ENCODE peak calls at places on chromosomes 4 and X, in four cellular contexts. P is pancreas, Q is heart right ventricle, L is AG04450. K is an unnamed sample.

GRCh38 chr4:153485374-153485773 is 19.2 kb downstream of the TMEM131L start:
- DNase-seq in P (no peak), Q (no peak), L (no peak), K (no peak)

GRCh38 chr4:8157496-8157895 is 1.1 kb downstream of the ABLIM2 start:
- DNase-seq in P (no peak), Q (peak), L (no peak), K (no peak)

GRCh38 chr4:173793937-173794510 is 264.0 kb upstream of the HAND2 start:
- DNase-seq in P (no peak), Q (no peak), L (peak), K (no peak)

GRCh38 chr4:172356002-172356401 is 542.8 kb downstream of the GALNTL6 start:
- DNase-seq in P (no peak), Q (no peak), L (no peak), K (peak)

GRCh38 chr4:3526456-3526855 is 5.8 kb downstream of the LRPAP1 start:
- DNase-seq in P (peak), Q (no peak), L (no peak), K (no peak)

GRCh38 chr4:76194325-76194724 is 19.3 kb downstream of the SCARB2 start:
- DNase-seq in P (no peak), Q (no peak), L (peak), K (no peak)

GRCh38 chr4:2413821-2414610 is 4.4 kb downstream of the ZFYVE28 start:
- DNase-seq in P (no peak), Q (no peak), L (no peak), K (no peak)

GRCh38 chrX:49106930-49107329 is 16.6 kb downstream of the GPKOW start:
- DNase-seq in P (no peak), Q (no peak), L (peak), K (peak)

GRCh38 chr4:78478523-78478922 is 73.0 kb upstream of the ANXA3 start:
- DNase-seq in P (no peak), Q (no peak), L (no peak), K (no peak)

GRCh38 chrX:68914337-68914989 is 85.6 kb downstream of the EFNB1 start:
- DNase-seq in P (no peak), Q (no peak), L (no peak), K (peak)

GRCh38 chr4:61201562-61202099 is 1.5 kb downstream of the ADGRL3 start:
- DNase-seq in P (no peak), Q (peak), L (no peak), K (no peak)

GRCh38 chrX:37302569-37302968 is 46.6 kb upstream of the PRRG1 start:
- DNase-seq in P (no peak), Q (no peak), L (no peak), K (peak)

GRCh38 chr4:145785391-145786008 is 105.6 kb downstream of the C4orf51 start:
- DNase-seq in P (no peak), Q (no peak), L (no peak), K (no peak)

GRCh38 chr4:20383283-20383682 is 131.6 kb downstream of the SLIT2 start:
- DNase-seq in P (no peak), Q (no peak), L (no peak), K (no peak)

GRCh38 chrX:5086388-5086787 is 1142.3 kb downstream of the NLGN4X start:
- DNase-seq in P (no peak), Q (no peak), L (no peak), K (no peak)

GRCh38 chr4:1260418-1261106 is 11.6 kb upstream of the CTBP1 start:
- DNase-seq in P (no peak), Q (no peak), L (no peak), K (no peak)

GRCh38 chr4:140082399-140082758 is 71.6 kb downstream of the MAML3 start:
- DNase-seq in P (no peak), Q (no peak), L (no peak), K (no peak)

GRCh38 chr4:58507079-58507478 is 1396.9 kb upstream of the IGFBP7 start:
- DNase-seq in P (no peak), Q (no peak), L (no peak), K (no peak)

GRCh38 chr4:56261027-56261426 is 126.3 kb downstream of the AASDH start:
- DNase-seq in P (no peak), Q (no peak), L (no peak), K (no peak)

GRCh38 chrX:71514367-71515038 is 18.4 kb upstream of the OGT start:
- DNase-seq in P (no peak), Q (no peak), L (no peak), K (no peak)

GRCh38 chr4:127957105-127957504 is 7.9 kb downstream of the MFSD8 start:
- DNase-seq in P (no peak), Q (no peak), L (no peak), K (no peak)

GRCh38 chrX:47697171-47697570 is 38.2 kb upstream of the UXT start:
- DNase-seq in P (no peak), Q (no peak), L (no peak), K (no peak)

GRCh38 chr4:158121203-158121586 is 51.6 kb downstream of the GASK1B start:
- DNase-seq in P (no peak), Q (peak), L (peak), K (peak)

GRCh38 chr4:98633159-98633558 is 25.3 kb downstream of the TSPAN5 start:
- DNase-seq in P (no peak), Q (no peak), L (no peak), K (no peak)

GRCh38 chr4:40547446-40548132 is 82.1 kb downstream of the RBM47 start:
- DNase-seq in P (no peak), Q (no peak), L (no peak), K (no peak)
- H3K27ac ChIP-seq in P (no peak), Q (no peak), L (no peak), K (no peak)

GRCh38 chr4:26402458-26402857 is 81.6 kb downstream of the RBPJ start:
- DNase-seq in P (no peak), Q (no peak), L (no peak), K (no peak)
- H3K27ac ChIP-seq in P (no peak), Q (no peak), L (no peak), K (no peak)

DNA sequence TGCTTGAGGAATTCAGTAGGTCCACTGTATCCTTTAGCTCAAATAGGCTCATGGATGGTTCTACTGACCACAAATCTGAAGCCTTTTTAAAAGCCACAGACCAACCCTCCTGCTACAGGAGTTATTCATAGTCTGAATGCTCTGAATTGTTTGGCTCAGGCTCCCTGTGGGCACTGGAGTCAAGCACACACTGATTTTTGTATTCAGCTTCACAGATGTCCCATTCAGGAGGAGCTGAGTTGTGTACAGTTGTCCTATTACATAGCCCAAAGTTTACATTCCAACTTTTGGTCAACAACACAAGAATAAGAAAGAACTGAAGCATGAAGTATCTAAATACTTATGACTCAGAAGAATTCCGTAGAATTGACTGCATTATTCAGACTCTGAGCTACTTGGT is 243.9 kb downstream of the UNC5C start:
- DNase-seq in P (no peak), Q (no peak), L (no peak), K (peak)
- H3K27ac ChIP-seq in P (no peak), Q (no peak), L (no peak), K (peak)

GRCh38 chrX:13721819-13722527 is 12.4 kb downstream of the TRAPPC2 start:
- DNase-seq in P (no peak), Q (no peak), L (peak), K (peak)

GRCh38 chrX:13717697-13718483 is 16.5 kb downstream of the TRAPPC2 start:
- DNase-seq in P (no peak), Q (peak), L (no peak), K (no peak)

GRCh38 chrX:13716905-13717304 is 17.5 kb downstream of the TRAPPC2 start:
- DNase-seq in P (no peak), Q (no peak), L (no peak), K (no peak)

GRCh38 chrX:13721371-13721770 is 13.0 kb downstream of the TRAPPC2 start:
- DNase-seq in P (no peak), Q (no peak), L (no peak), K (no peak)

DNA sequence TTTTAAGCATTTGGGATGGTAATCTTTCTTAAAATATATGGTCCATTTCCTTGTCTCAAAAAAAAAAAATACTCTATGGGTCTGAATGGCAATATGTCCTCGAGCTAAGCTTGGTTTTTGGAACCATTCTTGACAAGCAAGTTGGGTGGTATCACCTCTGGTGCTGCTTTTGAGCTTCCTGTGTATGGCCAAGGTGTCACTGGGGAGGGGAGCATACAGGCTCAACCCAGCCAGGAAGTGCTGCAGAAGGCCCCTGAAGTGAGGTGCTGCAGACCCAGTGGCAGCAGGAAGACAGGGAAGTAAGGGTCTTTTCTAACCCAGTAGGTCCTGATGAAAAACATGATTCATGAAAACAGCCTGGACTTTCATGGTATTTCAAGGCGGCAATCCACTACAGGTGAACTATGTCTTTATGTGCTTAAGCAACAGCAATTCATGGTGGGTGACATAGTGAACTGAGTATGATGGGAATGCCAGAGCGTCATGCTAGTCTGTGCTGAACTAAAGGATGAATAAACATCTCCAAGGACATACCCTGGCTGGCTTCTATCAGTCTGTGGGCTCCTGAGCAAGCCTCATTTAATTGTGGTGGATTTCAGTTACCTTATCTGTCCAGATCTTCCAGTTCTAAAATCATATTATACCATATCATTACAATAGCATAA is 15.1 kb downstream of the TRAPPC2 start:
- DNase-seq in P (no peak), Q (no peak), L (no peak), K (no peak)
- H3K27ac ChIP-seq in P (no peak), Q (no peak), L (no peak), K (no peak)